ENCODE peak calls at places on chromosomes 11 and 22, in seven cellular contexts. U is upper lobe of right lung, O is cardiac muscle cell, X is AG04449, Y is transverse colon, L is HCT116, V is dorsolateral prefrontal cortex. W is an unnamed sample.

GRCh38 chr22:33202455-33202854 is 144.3 kb upstream of the SYN3 start:
- DNase-seq in U (no peak), O (no peak), X (no peak), Y (no peak), L (no peak), V (no peak), W (no peak)

GRCh38 chr11:67700141-67700540 is 25.7 kb upstream of the ALDH3B2 start:
- DNase-seq in U (no peak), O (no peak), X (no peak), Y (no peak), L (no peak), V (no peak), W (no peak)

GRCh38 chr11:118305726-118306125 is 1.2 kb downstream of the CD3E start:
- DNase-seq in U (no peak), O (no peak), X (no peak), Y (no peak), L (no peak), V (no peak), W (no peak)

GRCh38 chr22:46315976-46316375 is 19.3 kb downstream of the GTSE1 start:
- DNase-seq in U (no peak), O (no peak), X (no peak), Y (no peak), L (no peak), V (no peak), W (no peak)

GRCh38 chr11:119937412-119937811 is 200.5 kb downstream of the TRIM29 start:
- DNase-seq in U (no peak), O (no peak), X (no peak), Y (no peak), L (no peak), V (no peak), W (no peak)

GRCh38 chr22:50545522-50546325 is at the start of gene KLHDC7B:
- DNase-seq in U (no peak), O (no peak), X (no peak), Y (no peak), L (no peak), V (no peak), W (no peak)

GRCh38 chr22:41912338-41913039 is 2.4 kb downstream of the SHISA8 start:
- DNase-seq in U (no peak), O (no peak), X (no peak), Y (no peak), L (no peak), V (no peak), W (no peak)

GRCh38 chr11:116582621-116583020 is 190.2 kb downstream of the BUD13 start:
- DNase-seq in U (no peak), O (no peak), X (no peak), Y (no peak), L (no peak), V (no peak), W (no peak)

GRCh38 chr11:86931965-86932332 is 23.2 kb downstream of the FZD4 start:
- DNase-seq in U (no peak), O (peak; percentile 42), X (no peak), Y (no peak), L (no peak), V (no peak), W (no peak)

GRCh38 chr22:19890502-19891349 is 36.1 kb upstream of the GNB1L start:
- DNase-seq in U (no peak), O (no peak), X (no peak), Y (no peak), L (no peak), V (no peak), W (no peak)

GRCh38 chr11:117815262-117815803 is 9.2 kb downstream of the FXYD2 start:
- DNase-seq in U (no peak), O (no peak), X (no peak), Y (peak; percentile 55), L (no peak), V (no peak), W (no peak)

GRCh38 chr11:46296520-46297448 is 19.3 kb downstream of the CREB3L1 start:
- DNase-seq in U (no peak), O (peak; percentile 97), X (peak; percentile 81), Y (no peak), L (no peak), V (no peak), W (no peak)

GRCh38 chr11:85154294-85154693 is 472.9 kb downstream of the DLG2 start:
- DNase-seq in U (no peak), O (no peak), X (no peak), Y (no peak), L (no peak), V (no peak), W (no peak)

GRCh38 chr11:61797263-61797944 is 4.7 kb downstream of the FEN1 start:
- DNase-seq in U (no peak), O (peak; percentile 92), X (no peak), Y (peak; percentile 83), L (peak; percentile 76), V (peak; percentile 77), W (no peak)

GRCh38 chr11:93652161-93652597 is 9.3 kb upstream of the CEP295 start:
- DNase-seq in U (no peak), O (peak; percentile 66), X (no peak), Y (no peak), L (no peak), V (no peak), W (no peak)

GRCh38 chr11:20278727-20279126 is 84.8 kb upstream of the HTATIP2 start:
- DNase-seq in U (no peak), O (peak; percentile 5), X (no peak), Y (no peak), L (no peak), V (no peak), W (no peak)

GRCh38 chr11:8100605-8101004 is 19.6 kb downstream of the TUB start:
- DNase-seq in U (no peak), O (no peak), X (no peak), Y (no peak), L (no peak), V (no peak), W (no peak)

GRCh38 chr11:19447150-19447566 is 206.4 kb upstream of the E2F8 start:
- DNase-seq in U (no peak), O (peak; percentile 49), X (no peak), Y (no peak), L (no peak), V (no peak), W (no peak)

GRCh38 chr22:39627865-39628562 is 57.5 kb downstream of the CACNA1I start:
- DNase-seq in U (no peak), O (no peak), X (no peak), Y (no peak), L (no peak), V (no peak), W (no peak)

GRCh38 chr22:42410708-42411107 is 21.5 kb downstream of the NFAM1 start:
- DNase-seq in U (no peak), O (no peak), X (no peak), Y (no peak), L (no peak), V (no peak), W (no peak)

GRCh38 chr22:26648761-26649363 is 8.5 kb upstream of the MIAT start:
- DNase-seq in U (no peak), O (peak; percentile 15), X (no peak), Y (no peak), L (no peak), V (no peak), W (no peak)

GRCh38 chr22:38218661-38219331 is 17.0 kb downstream of the MAFF start:
- DNase-seq in U (peak; percentile 91), O (peak; percentile 95), X (peak; percentile 86), Y (peak; percentile 89), L (peak; percentile 75), V (no peak), W (peak; percentile 67)

GRCh38 chr11:5553347-5553746 is 5.0 kb upstream of the OR52H1 start:
- DNase-seq in U (no peak), O (no peak), X (no peak), Y (no peak), L (no peak), V (no peak), W (no peak)
- TF ChIP-seq CTCF in U (no peak), O (peak; percentile 10), X (no peak), Y (no peak), L (peak; percentile 38), V (peak; percentile 22), W (peak; percentile 36)

GRCh38 chr11:64319421-64319761 is 1.5 kb downstream of the PRDX5 start:
- DNase-seq in U (peak; percentile 75), O (no peak), X (no peak), Y (peak; percentile 28), L (no peak), V (no peak), W (no peak)
- H3K4me3 ChIP-seq in U (peak overlapping the region; percentile 87), O (peak overlapping the region; percentile 60), X (peak overlapping the region; percentile 96), Y (peak overlapping the region; percentile 51), L (peak overlapping the region; percentile 84), V (peak overlapping the region; percentile 98), W (peak overlapping the region; percentile 97)

DNA sequence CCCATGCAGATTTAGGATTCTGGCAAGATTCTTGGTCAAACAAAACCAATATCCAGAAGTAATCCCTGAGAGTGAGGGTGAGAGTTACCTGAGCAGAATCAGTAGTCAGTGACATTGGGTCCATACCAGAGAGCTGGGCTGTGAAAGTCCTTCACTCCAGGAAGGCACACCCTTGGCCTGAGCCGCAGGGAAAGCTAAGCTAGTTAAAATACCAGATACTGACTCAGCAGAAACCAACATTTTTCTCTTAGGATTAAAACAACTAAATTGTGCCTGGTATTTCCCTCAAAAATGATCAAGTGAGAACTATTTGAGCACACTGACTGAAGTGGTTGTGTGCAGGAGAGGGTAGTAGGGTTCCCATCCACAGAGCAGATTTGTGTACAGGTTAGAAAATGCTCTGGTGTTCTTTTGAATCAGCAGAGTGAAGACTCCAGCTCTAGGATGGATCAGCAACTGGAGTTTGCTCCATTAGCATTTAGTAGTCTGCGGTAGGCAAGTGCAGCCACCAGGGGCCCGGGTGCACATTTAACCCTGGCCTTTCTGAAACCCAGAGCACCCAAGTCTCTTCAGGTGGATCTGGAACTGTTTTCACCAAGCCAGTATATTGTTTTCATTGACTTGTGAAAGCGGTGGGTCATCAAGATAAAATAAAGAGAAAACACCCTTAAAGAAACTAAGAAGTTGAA is 100.7 kb upstream of the CLPB start:
- DNase-seq in U (no peak), O (no peak), X (peak; percentile 3), Y (no peak), L (peak; percentile 10), V (no peak), W (no peak)
- TF ChIP-seq CTCF in U (no peak), O (no peak), X (no peak), Y (no peak), L (peak; percentile 44), V (no peak), W (peak; percentile 42)

DNA sequence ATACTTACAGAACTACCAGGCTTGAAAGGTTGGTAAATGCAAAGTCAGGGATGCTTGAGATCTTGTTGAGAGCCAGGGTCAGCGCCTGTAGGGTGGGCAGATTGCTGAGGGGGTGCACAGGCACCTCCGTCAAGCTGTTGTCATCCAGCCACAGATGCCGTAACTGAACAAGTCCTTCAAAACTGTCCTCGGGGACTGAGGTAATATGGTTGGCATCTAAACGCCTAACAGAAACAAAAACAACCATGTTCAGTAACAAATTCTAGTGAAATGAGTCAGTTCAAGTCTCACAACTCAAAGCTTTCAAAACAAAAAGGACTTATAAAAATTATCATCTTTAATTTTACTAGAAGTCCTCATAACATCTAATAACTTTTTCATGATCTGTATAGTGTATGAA is 22.2 kb upstream of the CCDC34 start:
- DNase-seq in U (no peak), O (peak; percentile 73), X (peak; percentile 78), Y (no peak), L (no peak), V (no peak), W (peak; percentile 66)
- H3K4me3 ChIP-seq in U (no peak overlapping the region), O (no peak overlapping the region), X (no peak overlapping the region), Y (no peak overlapping the region), L (no peak overlapping the region), V (no peak overlapping the region), W (no peak overlapping the region)

W was measured in epithelial cell of proximal tubule.